ENCODE peak calls at places on chromosomes 12 and 14, in nine cellular contexts. U is stimulated activated naive CD4-positive, alpha-beta T cell; B is hypothalamus; H is uterus; F is thyroid gland; P is stimulated activated CD4-positive, alpha-beta T cell treated with anti-CD3 and anti-CD28 coated beads, Interleukin-15, amount 100 ng/mL, for 1 hour; A is Right ventricle myocardium superior; I is stimulated activated CD8-positive, alpha-beta memory T cell treated with anti-CD3 and anti-CD28 coated beads, Interleukin-15, amount 100 ng/mL, for 24 hours; J is GM04503. Z is an unnamed sample.

GRCh38 chr12:31339831-31340622 is 14.1 kb upstream of the SINHCAF start:
- DNase-seq in B (no peak), F (no peak), U (no peak), J (no peak), A (no peak), H (no peak), P (no peak), I (no peak), Z (no peak)

GRCh38 chr12:18782827-18783226 is 44.9 kb downstream of the CAPZA3 start:
- DNase-seq in A (no peak), B (no peak), F (no peak), J (no peak), U (no peak), I (no peak), H (no peak), P (no peak), Z (no peak)

GRCh38 chr14:101071493-101071891 is 168.0 kb upstream of the RTL1 start:
- DNase-seq in A (no peak), I (no peak), U (no peak), F (no peak), H (peak; percentile 9), J (no peak), P (no peak), B (no peak), Z (no peak)

GRCh38 chr14:80956922-80957321 is 1.5 kb downstream of the TSHR start:
- DNase-seq in P (no peak), U (no peak), B (no peak), F (peak; percentile 72), A (no peak), J (no peak), I (no peak), H (no peak), Z (no peak)

GRCh38 chr12:10214131-10214876 is 1.6 kb downstream of the GABARAPL1 start:
- DNase-seq in B (no peak), U (no peak), J (no peak), F (no peak), I (no peak), P (no peak), H (no peak), A (no peak), Z (no peak)

GRCh38 chr12:88924162-88924561 is 343.9 kb upstream of the KITLG start:
- DNase-seq in P (no peak), A (no peak), J (no peak), B (no peak), U (no peak), I (no peak), H (no peak), F (no peak), Z (no peak)

GRCh38 chr12:123498126-123498825 is 35.2 kb downstream of the RILPL1 start:
- DNase-seq in F (no peak), A (no peak), P (no peak), I (no peak), U (no peak), B (no peak), J (no peak), H (no peak), Z (no peak)

GRCh38 chr14:94654071-94654974 is 42.1 kb downstream of the SERPINA3 start:
- DNase-seq in A (no peak), U (no peak), J (no peak), I (no peak), F (no peak), P (no peak), B (no peak), H (peak; percentile 64), Z (no peak)

GRCh38 chr14:24367506-24368214 is at the start of gene NFATC4:
- DNase-seq in U (no peak), H (peak; percentile 83), A (peak; percentile 86), B (peak; percentile 24), F (peak; percentile 80), P (no peak), I (no peak), J (peak; percentile 84), Z (peak; percentile 10)

GRCh38 chr12:46373303-46374182 is 970 bp upstream of the SLC38A2 start:
- DNase-seq in I (peak; percentile 19), F (peak; percentile 46), B (peak; percentile 45), A (peak; percentile 68), U (peak; percentile 44), J (no peak), H (peak; percentile 60), P (no peak), Z (peak; percentile 54)

GRCh38 chr14:101130861-101131260 is 227.3 kb upstream of the RTL1 start:
- DNase-seq in A (no peak), P (no peak), U (no peak), B (no peak), F (no peak), J (no peak), I (no peak), H (no peak), Z (no peak)

GRCh38 chr12:121815221-121815620 is 11.4 kb downstream of the SETD1B start:
- DNase-seq in I (no peak), P (no peak), J (no peak), A (peak; percentile 24), H (no peak), U (no peak), F (no peak), B (no peak), Z (no peak)

GRCh38 chr12:95622879-95623278 is 71.6 kb upstream of the USP44 start:
- DNase-seq in I (no peak), P (no peak), B (no peak), U (no peak), A (no peak), H (no peak), J (no peak), F (no peak), Z (no peak)

GRCh38 chr14:88998027-88998426 is 173.6 kb downstream of the TTC8 start:
- DNase-seq in A (no peak), I (no peak), F (no peak), H (no peak), J (no peak), P (no peak), U (no peak), B (no peak), Z (no peak)

GRCh38 chr14:56125772-56126411 is 7.7 kb downstream of the PELI2 start:
- DNase-seq in F (peak; percentile 33), B (no peak), A (no peak), I (no peak), H (no peak), U (no peak), J (no peak), P (no peak), Z (no peak)

GRCh38 chr12:67910360-67911292 is 78.6 kb upstream of the IFNG-AS1 start:
- DNase-seq in I (no peak), P (no peak), B (no peak), U (no peak), A (no peak), H (no peak), J (peak; percentile 98), F (no peak), Z (no peak)

Z was measured in naive thymus-derived CD4-positive, alpha-beta T cell.